ENCODE peak calls at places on chromosomes 16 and 17, in four cellular contexts. U, B, H and E are unnamed samples.

GRCh38 chr17:69342896-69343644 is 16.1 kb upstream of the ABCA5 start:
- DNase-seq in U (no peak), B (no peak), H (no peak), E (no peak)

GRCh38 chr16:59392911-59393310 is 658.8 kb upstream of the GOT2 start:
- DNase-seq in U (no peak), B (no peak), H (no peak), E (no peak)

GRCh38 chr17:77548967-77549366 is 408.2 kb downstream of the SEC14L1 start:
- DNase-seq in U (no peak), B (no peak), H (no peak), E (no peak)

GRCh38 chr16:46885960-46886763 is 2.0 kb downstream of the GPT2 start:
- DNase-seq in U (peak; percentile 84), B (no peak), H (peak; percentile 66), E (peak; percentile 55)

GRCh38 chr16:80716564-80717139 is 87.7 kb downstream of the CDYL2 start:
- DNase-seq in U (no peak), B (no peak), H (no peak), E (no peak)

GRCh38 chr17:32015245-32016013 is 8.2 kb downstream of the LRRC37B start:
- DNase-seq in U (no peak), B (no peak), H (no peak), E (peak; percentile 70)

GRCh38 chr17:46823657-46824056 is 5.2 kb upstream of the WNT3 start:
- DNase-seq in U (no peak), B (no peak), H (no peak), E (no peak)

GRCh38 chr17:42131971-42132370 is 9.4 kb downstream of the HSPB9 start:
- DNase-seq in U (peak; percentile 63), B (no peak), H (no peak), E (no peak)

GRCh38 chr16:23384878-23385277 is 68.1 kb downstream of the COG7 start:
- DNase-seq in U (no peak), B (no peak), H (peak; percentile 96), E (peak; percentile 49)

GRCh38 chr17:81884520-81884919 is 6.9 kb downstream of the ALYREF start:
- DNase-seq in U (no peak), B (no peak), H (no peak), E (no peak)

GRCh38 chr17:75406222-75406615 is 741 bp upstream of the GRB2 start:
- DNase-seq in U (no peak), B (no peak), H (no peak), E (peak; percentile 23)

GRCh38 chr16:88992351-88993005 is 15.5 kb upstream of the CBFA2T3 start:
- DNase-seq in U (no peak), B (no peak), H (no peak), E (no peak)

GRCh38 chr16:2598133-2598641 is 60.4 kb downstream of the PDPK1 start:
- DNase-seq in U (no peak), B (no peak), H (no peak), E (no peak)

GRCh38 chr17:34167359-34167758 is 87.7 kb upstream of the CCL2 start:
- DNase-seq in U (peak; percentile 11), B (no peak), H (no peak), E (no peak)

GRCh38 chr16:84199861-84200260 is 8.9 kb downstream of the ADAD2 start:
- DNase-seq in U (no peak), B (no peak), H (no peak), E (peak; percentile 74)

GRCh38 chr17:77599699-77600098 is 358.8 kb upstream of the TNRC6C start:
- DNase-seq in U (no peak), B (no peak), H (no peak), E (no peak)

GRCh38 chr16:89721644-89722391 is 481 bp downstream of the ZNF276 start:
- DNase-seq in U (peak; percentile 61), B (no peak), H (peak; percentile 57), E (peak; percentile 57)

GRCh38 chr17:78016852-78017251 is 58.3 kb downstream of the TNRC6C start:
- DNase-seq in U (no peak), B (no peak), H (no peak), E (no peak)

GRCh38 chr17:6654816-6655731 is 3.5 kb downstream of the C17orf100 start:
- DNase-seq in U (peak; percentile 10), B (no peak), H (peak; percentile 70), E (peak; percentile 51)

GRCh38 chr17:72175787-72176515 is 55.1 kb downstream of the SOX9 start:
- DNase-seq in U (peak; percentile 21), B (no peak), H (no peak), E (peak; percentile 54)

GRCh38 chr17:72376486-72377345 is 255.9 kb downstream of the SOX9 start:
- DNase-seq in U (no peak), B (no peak), H (no peak), E (no peak)

GRCh38 chr16:22189473-22190168 is 16.5 kb upstream of the EEF2K start:
- DNase-seq in U (peak; percentile 46), B (peak; percentile 79), H (peak; percentile 70), E (peak; percentile 35)

GRCh38 chr17:17682293-17682736 is 1.1 kb downstream of the RAI1 start:
- DNase-seq in U (no peak), B (peak; percentile 53), H (peak; percentile 49), E (no peak)

GRCh38 chr17:17681187-17681743 is at the start of gene RAI1:
- DNase-seq in U (peak; percentile 86), B (peak; percentile 75), H (peak; percentile 71), E (peak; percentile 76)

GRCh38 chr17:17682737-17683675 is 1.7 kb downstream of the RAI1 start:
- DNase-seq in U (peak; percentile 88), B (peak; percentile 78), H (peak; percentile 65), E (peak; percentile 61)

GRCh38 chr17:17680477-17681186 is 626 bp upstream of the RAI1 start:
- DNase-seq in U (no peak), B (no peak), H (no peak), E (no peak)

GRCh38 chr17:17681744-17682292 is 560 bp downstream of the RAI1 start:
- DNase-seq in U (no peak), B (peak; percentile 55), H (no peak), E (no peak)
- TF ChIP-seq CTCF in U (no peak), B (no peak), H (no peak), E (no peak)

GRCh38 chr17:4596636-4597380 is 12.5 kb downstream of the SMTNL2 start:
- DNase-seq in U (no peak), B (no peak), H (no peak), E (no peak)

GRCh38 chr17:4593021-4593797 is 8.9 kb downstream of the SMTNL2 start:
- DNase-seq in U (no peak), B (no peak), H (no peak), E (no peak)

GRCh38 chr17:4591529-4591928 is 7.2 kb downstream of the SMTNL2 start:
- DNase-seq in U (peak; percentile 21), B (no peak), H (peak; percentile 25), E (no peak)

GRCh38 chr17:4592240-4593005 is 8.1 kb downstream of the SMTNL2 start:
- DNase-seq in U (no peak), B (no peak), H (no peak), E (no peak)

DNA sequence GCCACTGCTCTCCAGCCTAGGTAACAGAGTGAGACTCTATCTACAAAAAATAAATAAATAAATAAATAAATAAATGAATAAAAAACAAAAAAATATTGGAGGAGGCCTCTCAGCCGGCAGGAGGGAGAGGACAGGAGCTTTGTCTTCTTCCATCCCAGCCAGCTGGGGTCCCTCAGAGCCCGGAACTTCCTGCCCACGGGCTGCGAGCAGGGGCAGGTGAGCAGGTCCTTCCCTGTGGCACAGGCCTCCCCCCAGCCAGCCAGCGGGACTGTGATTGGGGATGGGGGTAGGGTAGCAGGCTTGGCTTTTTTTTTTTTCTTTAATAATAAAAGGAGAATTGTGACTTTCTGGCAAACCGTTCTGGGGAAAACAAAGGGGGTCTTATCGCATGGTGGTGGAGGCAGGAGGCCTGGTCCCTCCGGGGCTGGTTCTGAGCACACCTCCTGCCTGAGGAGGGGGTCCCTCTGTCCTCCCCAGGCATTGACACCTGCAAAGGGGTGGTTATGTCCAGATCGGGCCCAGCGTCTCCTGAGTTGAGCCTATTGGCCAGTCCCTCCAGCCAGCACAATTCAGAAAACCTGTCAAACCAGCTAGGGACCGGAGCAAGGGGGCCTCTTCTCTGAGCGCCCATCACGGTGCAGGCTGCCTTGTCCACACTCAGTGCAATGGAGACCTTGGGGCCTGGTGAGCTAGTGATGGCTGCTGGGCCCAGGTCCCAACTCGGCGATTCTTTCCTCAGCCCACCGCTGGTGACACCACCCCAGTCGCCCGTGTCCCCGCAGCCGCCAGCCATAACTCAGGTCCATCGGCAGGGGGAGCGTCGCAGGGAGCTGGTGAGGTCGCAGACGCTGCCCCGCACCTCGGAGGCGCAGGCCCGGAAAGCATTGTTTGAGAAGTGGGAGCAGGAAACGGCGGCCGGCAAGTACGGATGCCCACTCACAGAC is 10.3 kb downstream of the SMTNL2 start:
- DNase-seq in U (no peak), B (no peak), H (no peak), E (no peak)
- TF ChIP-seq CTCF in U (no peak), B (no peak), H (no peak), E (no peak)

GRCh38 chr16:10946308-10946707 is 1.9 kb downstream of the CLEC16A start:
- DNase-seq in U (no peak), B (no peak), H (peak; percentile 27), E (peak; percentile 33)

GRCh38 chr16:10947211-10947787 is 2.9 kb downstream of the CLEC16A start:
- DNase-seq in U (no peak), B (no peak), H (no peak), E (no peak)

GRCh38 chr16:10951016-10951415 is 6.7 kb downstream of the CLEC16A start:
- DNase-seq in U (no peak), B (no peak), H (no peak), E (no peak)

GRCh38 chr16:10950393-10950792 is 6.0 kb downstream of the CLEC16A start:
- DNase-seq in U (no peak), B (no peak), H (peak; percentile 72), E (peak; percentile 20)

DNA sequence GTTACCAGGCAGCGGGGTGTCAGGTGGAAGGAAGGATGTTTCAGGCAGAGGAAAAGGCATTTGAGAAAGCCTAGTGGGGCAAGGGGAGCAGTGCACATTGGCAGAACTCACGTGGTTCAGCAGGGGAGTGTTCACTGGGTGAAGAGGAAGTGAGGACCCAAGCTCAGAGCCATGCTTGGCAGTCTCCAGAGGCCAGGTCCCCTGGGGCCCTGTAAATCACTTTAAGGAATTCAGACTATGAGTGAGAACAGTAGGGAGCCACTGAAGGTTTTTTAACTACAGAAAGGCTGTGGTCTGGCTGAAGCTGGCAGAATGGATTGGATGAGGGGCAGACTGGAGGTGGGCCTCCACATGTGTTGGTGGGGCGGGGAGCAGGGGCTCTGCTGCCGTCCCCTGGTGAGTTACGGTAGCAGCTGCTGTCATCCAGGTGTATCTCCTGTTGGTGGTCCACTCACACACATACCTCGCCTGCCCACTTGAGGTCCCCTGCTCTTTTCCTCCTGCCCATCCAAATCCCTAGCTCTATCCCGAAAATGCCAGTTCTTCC is 5.1 kb downstream of the CLEC16A start:
- DNase-seq in U (peak; percentile 39), B (no peak), H (no peak), E (peak; percentile 65)
- TF ChIP-seq CTCF in U (no peak), B (no peak), H (no peak), E (no peak)

GRCh38 chr16:81994485-81994884 is 16.8 kb downstream of the SDR42E1 start:
- DNase-seq in U (no peak), B (no peak), H (no peak), E (peak; percentile 17)
- TF ChIP-seq CTCF in U (no peak), B (no peak), H (peak; percentile 45), E (no peak)